ENCODE peak calls at places on chromosomes 6 and 20, in six cellular contexts. T, P, X, V, Z and C are unnamed samples.

GRCh38 chr20:46552460-46553420 is 2.3 kb upstream of the OCSTAMP start:
- DNase-seq in T (no peak), P (no peak), X (no peak), V (no peak), Z (no peak), C (no peak)

GRCh38 chr6:25010917-25011625 is 75.3 kb upstream of the RIPOR2 start:
- DNase-seq in T (no peak), P (no peak), X (no peak), V (peak), Z (no peak), C (no peak)

GRCh38 chr6:123895346-123895745 is 91.7 kb downstream of the NKAIN2 start:
- DNase-seq in T (no peak), P (no peak), X (no peak), V (no peak), Z (no peak), C (no peak)

GRCh38 chr20:39289316-39289715 is 327.2 kb downstream of the DHX35 start:
- DNase-seq in T (peak), P (peak), X (no peak), V (no peak), Z (no peak), C (no peak)

GRCh38 chr6:136037246-136037884 is 185.9 kb downstream of the PDE7B start:
- DNase-seq in T (no peak), P (no peak), X (no peak), V (no peak), Z (no peak), C (no peak)

GRCh38 chr6:119479860-119480655 is 130.5 kb upstream of the MAN1A1 start:
- DNase-seq in T (no peak), P (no peak), X (no peak), V (peak), Z (no peak), C (no peak)

GRCh38 chr6:14596410-14596809 is 478.8 kb downstream of the CD83 start:
- DNase-seq in T (no peak), P (no peak), X (no peak), V (peak), Z (peak), C (no peak)

GRCh38 chr20:41101660-41102059 is 35.7 kb upstream of the PLCG1 start:
- DNase-seq in T (no peak), P (no peak), X (no peak), V (no peak), Z (no peak), C (no peak)

GRCh38 chr20:58389324-58389967 is 417 bp downstream of the VAPB start:
- DNase-seq in T (peak), P (no peak), X (no peak), V (no peak), Z (no peak), C (no peak)

GRCh38 chr6:110367001-110367400 is 8.9 kb upstream of the METTL24 start:
- DNase-seq in T (no peak), P (no peak), X (no peak), V (no peak), Z (no peak), C (no peak)

GRCh38 chr6:33748851-33749250 is 2.1 kb upstream of the IP6K3 start:
- DNase-seq in T (no peak), P (no peak), X (no peak), V (no peak), Z (no peak), C (no peak)

GRCh38 chr6:137051790-137052472 is 7.2 kb upstream of the IL20RA start:
- DNase-seq in T (no peak), P (no peak), X (no peak), V (no peak), Z (peak), C (no peak)

GRCh38 chr20:21096321-21097043 is 9.7 kb downstream of the LINC00237 start:
- DNase-seq in T (peak), P (no peak), X (no peak), V (no peak), Z (peak), C (no peak)

GRCh38 chr6:39269971-39270370 is 40.7 kb upstream of the KCNK5 start:
- DNase-seq in T (no peak), P (no peak), X (no peak), V (no peak), Z (no peak), C (no peak)

GRCh38 chr6:141123084-141123483 is 1009.6 kb upstream of the GJE1 start:
- DNase-seq in T (no peak), P (no peak), X (no peak), V (no peak), Z (no peak), C (no peak)

GRCh38 chr20:3258429-3258828 is 19.4 kb upstream of the SLC4A11 start:
- DNase-seq in T (no peak), P (no peak), X (no peak), V (no peak), Z (no peak), C (no peak)

GRCh38 chr6:144782634-144783033 is 497.5 kb downstream of the UTRN start:
- DNase-seq in T (no peak), P (no peak), X (no peak), V (no peak), Z (no peak), C (no peak)

GRCh38 chr6:169998457-169998856 is 247.0 kb downstream of the ERMARD start:
- DNase-seq in T (no peak), P (no peak), X (no peak), V (no peak), Z (no peak), C (no peak)

GRCh38 chr6:13681305-13682061 is 30.2 kb downstream of the RANBP9 start:
- DNase-seq in T (no peak), P (no peak), X (no peak), V (no peak), Z (no peak), C (no peak)

GRCh38 chr20:57332105-57333089 is 2.8 kb downstream of the SPO11 start:
- DNase-seq in T (no peak), P (no peak), X (no peak), V (no peak), Z (no peak), C (no peak)

GRCh38 chr6:7323074-7323473 is 10.1 kb upstream of the SSR1 start:
- DNase-seq in T (no peak), P (no peak), X (no peak), V (no peak), Z (no peak), C (no peak)

GRCh38 chr6:75449625-75450206 is 43.9 kb downstream of the FILIP1 start:
- DNase-seq in T (no peak), P (no peak), X (no peak), V (no peak), Z (no peak), C (no peak)